ENCODE peak calls at places on chromosomes 5 and 9, in six cellular contexts. C, G, Q, P, Z and W are unnamed samples.

GRCh38 chr9:3495850-3496249 is 30.0 kb downstream of the RFX3 start:
- DNase-seq in C (no peak), Q (no peak), P (no peak), G (no peak), Z (no peak), W (no peak)

GRCh38 chr9:37678789-37679273 is 28.1 kb downstream of the FRMPD1 start:
- DNase-seq in P (no peak), G (peak; percentile 62), C (peak; percentile 6), Q (no peak), Z (no peak), W (peak; percentile 1)

GRCh38 chr9:33852216-33852826 is 35.4 kb downstream of the UBE2R2 start:
- DNase-seq in C (peak; percentile 59), Z (peak; percentile 44), G (peak; percentile 72), Q (peak; percentile 82), P (peak; percentile 54), W (peak; percentile 75)

GRCh38 chr5:89901983-89902382 is 507.6 kb downstream of the CETN3 start:
- DNase-seq in C (peak; percentile 5), Q (no peak), P (no peak), G (no peak), Z (no peak), W (no peak)

GRCh38 chr9:6230037-6230778 is 14.6 kb downstream of the IL33 start:
- DNase-seq in G (no peak), Z (no peak), C (peak; percentile 78), P (no peak), Q (no peak), W (peak; percentile 66)

GRCh38 chr9:119368681-119369581 is at the start of gene BRINP1:
- DNase-seq in Z (no peak), Q (peak; percentile 18), P (no peak), G (no peak), C (peak; percentile 2), W (no peak)

GRCh38 chr5:40833712-40834229 is 1.3 kb downstream of the RPL37 start:
- DNase-seq in G (no peak), Q (no peak), Z (no peak), C (no peak), P (no peak), W (no peak)

GRCh38 chr9:136773386-136774044 is 9.2 kb upstream of the LCN15 start:
- DNase-seq in C (no peak), G (peak; percentile 91), Z (no peak), P (peak; percentile 20), Q (no peak), W (peak; percentile 70)

GRCh38 chr9:109440797-109441287 is 57.3 kb downstream of the PTPN3 start:
- DNase-seq in G (peak; percentile 83), C (peak; percentile 84), P (peak; percentile 46), Z (peak; percentile 76), Q (peak; percentile 50), W (peak; percentile 91)

GRCh38 chr5:6745706-6746217 is 32.5 kb downstream of the TENT4A start:
- DNase-seq in C (peak; percentile 60), G (peak; percentile 91), Z (peak; percentile 44), Q (no peak), P (no peak), W (peak; percentile 66)

GRCh38 chr5:126395198-126395597 is 28.0 kb upstream of the GRAMD2B start:
- DNase-seq in Z (no peak), C (peak; percentile 73), P (no peak), G (no peak), Q (no peak), W (no peak)

GRCh38 chr5:58300346-58300745 is 159.5 kb downstream of the PLK2 start:
- DNase-seq in Q (no peak), Z (no peak), G (no peak), P (no peak), C (no peak), W (no peak)